ENCODE peak calls at places on chromosomes 3 and 15, in six cellular contexts. M is fibroblast of pulmonary artery, Q is AG10803, Y is GM12865, S is stomach, C is lung. U is an unnamed sample.

GRCh38 chr3:136251511-136251910 is 1.4 kb downstream of the PCCB start:
- DNase-seq in M (no peak), S (no peak), Y (no peak), C (no peak), Q (no peak), U (peak)

GRCh38 chr3:156787926-156788663 is 38.1 kb upstream of the LEKR1 start:
- DNase-seq in Y (peak), S (no peak), M (peak), Q (peak), C (no peak), U (peak)

GRCh38 chr3:13016083-13016725 is 57.0 kb downstream of the IQSEC1 start:
- DNase-seq in Y (peak), S (peak), Q (no peak), M (no peak), C (peak), U (no peak)

GRCh38 chr15:70342554-70343548 is 245.1 kb upstream of the TLE3 start:
- DNase-seq in C (peak), S (no peak), M (no peak), Y (no peak), Q (no peak), U (no peak)

GRCh38 chr3:64143399-64144130 is 81.7 kb downstream of the PRICKLE2 start:
- DNase-seq in S (no peak), M (peak), Y (no peak), Q (peak), C (no peak), U (peak)

GRCh38 chr3:141680620-141681389 is 57.3 kb upstream of the RNF7 start:
- DNase-seq in Q (peak), M (peak), S (no peak), C (peak), Y (no peak), U (peak)

GRCh38 chr15:92629276-92629974 is 26.1 kb downstream of the FAM174B start:
- DNase-seq in Y (peak), C (no peak), Q (no peak), M (no peak), S (peak), U (no peak)

GRCh38 chr3:39196671-39197446 is 4.5 kb upstream of the XIRP1 start:
- DNase-seq in S (no peak), Q (no peak), C (no peak), M (no peak), Y (no peak), U (no peak)

GRCh38 chr3:59425942-59426341 is 376.1 kb upstream of the CFAP20DC start:
- DNase-seq in S (no peak), C (no peak), M (no peak), Y (peak), Q (no peak), U (no peak)

GRCh38 chr15:60381148-60381788 is 16.5 kb downstream of the ANXA2 start:
- DNase-seq in C (no peak), Y (no peak), S (no peak), Q (peak), M (peak), U (peak)

GRCh38 chr3:12886106-12886679 is 44.8 kb upstream of the RPL32 start:
- DNase-seq in C (no peak), Q (no peak), Y (peak), S (no peak), M (no peak), U (no peak)

GRCh38 chr15:78930577-78931388 is 14.1 kb downstream of the CTSH start:
- DNase-seq in Y (no peak), Q (peak), S (no peak), M (peak), C (no peak), U (peak)

GRCh38 chr3:141056716-141057115 is 5.6 kb downstream of the SPSB4 start:
- DNase-seq in S (no peak), Q (no peak), C (no peak), M (no peak), Y (no peak), U (no peak)

GRCh38 chr3:128919988-128920387 is 40.6 kb downstream of the ACAD9 start:
- DNase-seq in Y (no peak), M (no peak), C (no peak), S (no peak), Q (no peak), U (no peak)

GRCh38 chr3:183156266-183156665 is 6.3 kb downstream of the LAMP3 start:
- DNase-seq in Q (no peak), C (no peak), M (no peak), S (no peak), Y (no peak), U (no peak)

GRCh38 chr3:111619833-111620232 is 24.7 kb upstream of the ZBED2 start:
- DNase-seq in Q (no peak), Y (no peak), C (no peak), S (no peak), M (no peak), U (peak)

GRCh38 chr15:43509002-43509922 is 8.1 kb upstream of the MAP1A start:
- DNase-seq in M (peak), C (no peak), Y (no peak), S (no peak), Q (peak), U (peak)

GRCh38 chr3:125211523-125212095 is 939 bp downstream of the SLC12A8 start:
- DNase-seq in S (no peak), Q (no peak), Y (no peak), M (no peak), C (no peak), U (no peak)

GRCh38 chr15:60673918-60674558 is 195.1 kb upstream of the ICE2 start:
- DNase-seq in M (peak), Q (peak), C (peak), S (peak), Y (peak), U (peak)

GRCh38 chr3:71754610-71755253 is 1.1 kb downstream of the GPR27 start:
- DNase-seq in S (no peak), M (no peak), Q (no peak), C (no peak), Y (no peak), U (no peak)

GRCh38 chr15:59798605-59798917 is 109.4 kb upstream of the BNIP2 start:
- DNase-seq in S (no peak), Q (no peak), M (no peak), Y (no peak), C (no peak), U (no peak)

GRCh38 chr15:68699124-68699880 is 120.5 kb downstream of the CORO2B start:
- DNase-seq in Y (no peak), Q (no peak), M (no peak), S (no peak), C (no peak), U (no peak)

GRCh38 chr15:68697711-68698690 is 119.2 kb downstream of the CORO2B start:
- DNase-seq in C (no peak), Y (no peak), M (no peak), S (no peak), Q (no peak), U (no peak)

GRCh38 chr15:68700395-68701123 is 120.1 kb downstream of the ANP32A start:
- DNase-seq in M (peak), Q (peak), C (no peak), Y (no peak), S (no peak), U (peak)

GRCh38 chr15:68698708-68699107 is 119.9 kb downstream of the CORO2B start:
- DNase-seq in S (no peak), Y (no peak), C (no peak), Q (no peak), M (no peak), U (no peak)

GRCh38 chr15:68699881-68700394 is 120.8 kb downstream of the ANP32A start:
- DNase-seq in S (no peak), Q (peak), Y (no peak), M (no peak), C (no peak), U (no peak)
- H3K4me3 ChIP-seq in S (no peak), Q (no peak), Y (no peak), M (no peak), C (no peak), U (no peak)

DNA sequence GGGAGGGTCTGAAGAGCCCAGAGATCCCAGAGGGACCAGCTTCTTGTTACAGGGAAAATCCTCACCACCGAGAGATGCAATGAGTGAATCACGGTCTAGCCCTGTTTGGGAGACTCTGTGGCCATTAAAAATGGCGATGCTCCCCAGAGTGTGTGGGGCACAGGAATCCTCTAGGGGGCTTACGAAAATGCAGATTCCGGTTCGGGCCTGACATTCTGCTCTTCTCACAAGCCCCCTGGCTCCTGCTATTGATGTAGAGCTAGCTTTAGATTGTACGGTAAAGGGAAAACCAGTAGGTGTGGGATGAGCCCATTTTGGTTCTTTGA is 35.5 kb upstream of the EPHB3 start:
- DNase-seq in C (no peak), Q (no peak), Y (no peak), S (no peak), M (no peak), U (peak)
- TF ChIP-seq CTCF in C (no peak), Q (no peak), Y (no peak), S (no peak), M (no peak), U (peak)

GRCh38 chr3:2099028-2099671 is 484 bp downstream of the CNTN4 start:
- DNase-seq in C (no peak), Q (no peak), Y (no peak), S (no peak), M (no peak), U (no peak)

GRCh38 chr3:2096196-2096595 is 2.5 kb upstream of the CNTN4 start:
- DNase-seq in Q (no peak), M (no peak), C (no peak), S (no peak), Y (no peak), U (no peak)

GRCh38 chr3:2098398-2099027 is at the start of gene CNTN4:
- DNase-seq in Q (no peak), M (no peak), Y (peak), C (peak), S (peak), U (no peak)

GRCh38 chr3:2097641-2098191 is 950 bp upstream of the CNTN4 start:
- DNase-seq in Q (no peak), M (no peak), Y (no peak), C (no peak), S (no peak), U (no peak)

GRCh38 chr3:2099779-2100191 is 1.1 kb downstream of the CNTN4 start:
- DNase-seq in Q (no peak), Y (no peak), M (no peak), C (no peak), S (no peak), U (no peak)
- H3K4me3 ChIP-seq in Q (no peak), Y (no peak), M (no peak), C (peak), S (peak), U (no peak)

DNA sequence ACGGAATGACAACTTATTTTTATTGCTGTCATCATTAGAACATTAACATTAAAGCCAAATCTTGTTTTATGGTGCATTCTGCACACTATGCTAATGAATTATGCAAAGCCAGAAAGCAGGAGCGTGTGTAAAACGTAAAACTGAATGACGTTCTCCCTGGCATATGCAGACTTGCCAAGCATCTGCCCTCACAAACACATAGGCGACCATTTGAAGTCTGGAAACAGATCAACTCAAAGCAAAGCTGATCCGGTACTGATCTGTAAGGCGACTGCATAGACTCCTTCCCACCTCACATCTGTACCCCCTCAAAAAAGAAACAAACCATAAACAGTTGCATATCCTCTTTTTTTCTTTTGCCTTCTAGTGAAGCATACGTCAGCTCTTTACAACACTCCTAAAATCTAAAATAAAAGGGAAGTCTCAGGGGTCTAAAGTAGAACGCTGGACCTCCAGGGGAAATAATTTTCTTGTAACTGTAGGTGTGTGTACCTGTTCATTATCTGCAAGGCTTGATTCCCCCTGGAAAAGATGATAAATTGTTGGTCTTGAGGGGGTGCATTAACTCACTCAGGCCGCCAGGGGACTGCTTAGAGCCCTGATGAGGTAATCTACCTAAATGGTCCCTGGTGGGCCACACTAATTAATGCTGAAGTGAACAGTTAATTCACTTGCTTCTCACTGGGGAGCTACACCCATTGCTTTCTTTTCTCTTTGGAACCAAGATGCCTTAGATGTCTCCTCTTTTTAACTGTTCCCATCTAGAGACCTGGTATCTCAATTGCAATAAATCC is 231.4 kb downstream of the CDIN1 start:
- DNase-seq in S (no peak), M (no peak), C (no peak), Q (no peak), Y (peak), U (no peak)
- TF ChIP-seq CTCF in S (no peak), M (peak), C (no peak), Q (no peak), Y (peak), U (peak)

GRCh38 chr3:169342652-169343051 is 320.9 kb downstream of the MECOM start:
- DNase-seq in M (no peak), S (no peak), C (no peak), Y (no peak), Q (no peak), U (no peak)

GRCh38 chr3:169339386-169339785 is 324.1 kb downstream of the MECOM start:
- DNase-seq in C (no peak), Q (no peak), S (no peak), M (no peak), Y (no peak), U (no peak)

GRCh38 chr3:169337541-169337940 is 326.0 kb downstream of the MECOM start:
- DNase-seq in Y (no peak), C (no peak), Q (no peak), M (no peak), S (no peak), U (no peak)

GRCh38 chr3:169344465-169344864 is 319.0 kb downstream of the MECOM start:
- DNase-seq in C (no peak), S (no peak), Q (no peak), M (peak), Y (no peak), U (peak)

DNA sequence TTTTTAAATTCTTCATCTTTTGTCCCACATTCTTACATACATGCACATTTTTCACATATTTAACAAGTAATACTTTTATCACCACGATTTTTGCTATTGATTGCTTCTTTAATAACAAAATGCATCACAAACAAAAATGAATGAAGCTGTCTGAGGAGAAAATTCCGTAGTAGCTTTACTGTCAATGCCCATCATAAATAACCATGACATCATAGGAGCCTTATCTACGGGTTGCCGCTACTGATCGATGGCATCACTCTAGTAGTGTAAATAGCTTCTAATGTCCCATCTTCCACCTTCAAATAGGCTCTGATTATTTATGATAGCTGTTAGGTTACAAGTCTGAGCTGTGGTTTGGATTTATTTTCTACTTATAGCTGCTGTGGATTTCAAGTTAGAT is 323.5 kb downstream of the MECOM start:
- DNase-seq in M (no peak), C (no peak), S (no peak), Y (no peak), Q (no peak), U (no peak)
- H3K4me3 ChIP-seq in M (no peak), C (no peak), S (no peak), Y (no peak), Q (no peak), U (no peak)